ENCODE peak calls at places on chromosome 21, in ten cellular contexts. M is keratinocyte; A is T1000; L is GM04504; H is M059J; O is T-helper 17 cell; P is psoas muscle; N is stimulated activated CD8-positive, alpha-beta memory T cell treated with anti-CD3 and anti-CD28 coated beads, Interleukin-4, amount 100 ng/mL, for 1 hour; W is GM06990; T is Daoy. D is an unnamed sample.

GRCh38 chr21:35528109-35529042 is 479.3 kb upstream of the RUNX1 start:
- DNase-seq in M (no peak), A (no peak), L (no peak), H (peak), O (peak), P (peak), N (no peak), W (peak), T (peak), D (peak)

GRCh38 chr21:26199471-26199870 is 28.9 kb upstream of the APP start:
- DNase-seq in M (peak), A (no peak), L (no peak), H (no peak), O (no peak), P (no peak), N (no peak), W (no peak), T (no peak), D (no peak)

GRCh38 chr21:29208666-29209059 is 78.2 kb downstream of the MAP3K7CL start:
- DNase-seq in M (no peak), A (no peak), L (peak), H (peak), O (no peak), P (no peak), N (no peak), W (no peak), T (no peak), D (no peak)

GRCh38 chr21:35585878-35586277 is 474.4 kb downstream of the SETD4 start:
- DNase-seq in M (no peak), A (no peak), L (no peak), H (peak), O (no peak), P (no peak), N (no peak), W (no peak), T (no peak), D (no peak)

GRCh38 chr21:36860736-36861594 is 105.5 kb downstream of the HLCS start:
- DNase-seq in M (no peak), A (no peak), L (no peak), H (peak), O (no peak), P (no peak), N (no peak), W (no peak), T (peak), D (no peak)

GRCh38 chr21:26351661-26352060 is 181.1 kb upstream of the APP start:
- DNase-seq in M (no peak), A (no peak), L (no peak), H (no peak), O (no peak), P (no peak), N (no peak), W (no peak), T (no peak), D (no peak)

GRCh38 chr21:36134820-36135390 is at the start of gene CBR3:
- DNase-seq in M (no peak), A (peak), L (no peak), H (peak), O (peak), P (peak), N (no peak), W (peak), T (peak), D (peak)

GRCh38 chr21:32411366-32412161 is 942 bp upstream of the EVA1C start:
- DNase-seq in M (no peak), A (peak), L (no peak), H (peak), O (peak), P (peak), N (no peak), W (no peak), T (peak), D (peak)

GRCh38 chr21:38831526-38832467 is 26.1 kb downstream of the ETS2 start:
- DNase-seq in M (no peak), A (peak), L (peak), H (peak), O (no peak), P (peak), N (peak), W (peak), T (peak), D (no peak)

GRCh38 chr21:34790341-34790740 is 121.5 kb downstream of the CLIC6 start:
- DNase-seq in M (no peak), A (no peak), L (no peak), H (no peak), O (no peak), P (no peak), N (no peak), W (no peak), T (no peak), D (no peak)

GRCh38 chr21:39637197-39637970 is 24.6 kb downstream of the B3GALT5 start:
- DNase-seq in M (no peak), A (no peak), L (no peak), H (no peak), O (no peak), P (no peak), N (no peak), W (no peak), T (no peak), D (no peak)

GRCh38 chr21:25298512-25299491 is 308.5 kb downstream of the MRPL39 start:
- DNase-seq in M (no peak), A (no peak), L (no peak), H (no peak), O (no peak), P (no peak), N (no peak), W (peak), T (no peak), D (no peak)

GRCh38 chr21:38987551-38988210 is 182.0 kb downstream of the ETS2 start:
- DNase-seq in M (no peak), A (no peak), L (no peak), H (no peak), O (no peak), P (no peak), N (no peak), W (no peak), T (no peak), D (no peak)

GRCh38 chr21:41651396-41651795 is 115.5 kb downstream of the RIPK4 start:
- DNase-seq in M (no peak), A (no peak), L (no peak), H (no peak), O (no peak), P (no peak), N (no peak), W (no peak), T (no peak), D (no peak)

GRCh38 chr21:22536511-22536910 is 1538.3 kb downstream of the NCAM2 start:
- DNase-seq in M (no peak), A (no peak), L (no peak), H (peak), O (no peak), P (no peak), N (no peak), W (no peak), T (no peak), D (no peak)

GRCh38 chr21:46061950-46062349 is 36.0 kb upstream of the COL6A2 start:
- DNase-seq in M (no peak), A (no peak), L (no peak), H (no peak), O (no peak), P (no peak), N (no peak), W (no peak), T (no peak), D (no peak)

GRCh38 chr21:15968911-15969310 is 239.1 kb downstream of the USP25 start:
- DNase-seq in M (no peak), A (no peak), L (no peak), H (no peak), O (no peak), P (no peak), N (no peak), W (no peak), T (no peak), D (no peak)

GRCh38 chr21:43981871-43982210 is 30.3 kb upstream of the TRAPPC10 start:
- DNase-seq in M (no peak), A (no peak), L (no peak), H (no peak), O (no peak), P (no peak), N (no peak), W (no peak), T (no peak), D (no peak)

GRCh38 chr21:35084869-35085268 is 35.8 kb upstream of the RUNX1 start:
- DNase-seq in M (peak), A (no peak), L (peak), H (peak), O (no peak), P (no peak), N (no peak), W (no peak), T (peak), D (no peak)